ENCODE peak calls at places on chromosomes 4 and X, in six cellular contexts. One of them, this sample, is unnamed.

GRCh38 chr4:173264245-173264959 is 69.8 kb downstream of the HMGB2 start:
- DNase-seq in brain microvascular endothelial cell: peak
- DNase-seq in NCI-H524: no peak
- DNase-seq in tibial nerve: no peak
- DNase-seq in naive thymus-derived CD8-positive, alpha-beta T cell: no peak
- DNase-seq in DMS 273 treated with DMSO at 0.1 percent for 48 hours: peak
- DNase-seq in this sample: no peak

GRCh38 chr4:118338981-118339765 is 13.6 kb downstream of the PRSS12 start:
- DNase-seq in naive thymus-derived CD8-positive, alpha-beta T cell: no peak
- DNase-seq in tibial nerve: no peak
- DNase-seq in DMS 273 treated with DMSO at 0.1 percent for 48 hours: no peak
- DNase-seq in brain microvascular endothelial cell: peak
- DNase-seq in NCI-H524: no peak
- DNase-seq in this sample: no peak

GRCh38 chr4:171793723-171794122 is 19.5 kb upstream of the GALNTL6 start:
- DNase-seq in DMS 273 treated with DMSO at 0.1 percent for 48 hours: no peak
- DNase-seq in brain microvascular endothelial cell: no peak
- DNase-seq in naive thymus-derived CD8-positive, alpha-beta T cell: no peak
- DNase-seq in tibial nerve: no peak
- DNase-seq in NCI-H524: no peak
- DNase-seq in this sample: no peak

GRCh38 chr4:1753692-1754311 is 32.5 kb downstream of the TACC3 start:
- DNase-seq in DMS 273 treated with DMSO at 0.1 percent for 48 hours: no peak
- DNase-seq in tibial nerve: no peak
- DNase-seq in naive thymus-derived CD8-positive, alpha-beta T cell: no peak
- DNase-seq in NCI-H524: no peak
- DNase-seq in brain microvascular endothelial cell: no peak
- DNase-seq in this sample: no peak

GRCh38 chr4:24702266-24702665 is 93.1 kb upstream of the SOD3 start:
- DNase-seq in brain microvascular endothelial cell: no peak
- DNase-seq in NCI-H524: no peak
- DNase-seq in DMS 273 treated with DMSO at 0.1 percent for 48 hours: no peak
- DNase-seq in tibial nerve: no peak
- DNase-seq in naive thymus-derived CD8-positive, alpha-beta T cell: no peak
- DNase-seq in this sample: no peak

GRCh38 chr4:180465364-180465763 is 1777.8 kb upstream of the TENM3 start:
- DNase-seq in DMS 273 treated with DMSO at 0.1 percent for 48 hours: no peak
- DNase-seq in tibial nerve: no peak
- DNase-seq in NCI-H524: no peak
- DNase-seq in brain microvascular endothelial cell: no peak
- DNase-seq in naive thymus-derived CD8-positive, alpha-beta T cell: no peak
- DNase-seq in this sample: no peak

GRCh38 chrX:101265869-101266428 is 25.2 kb downstream of the TAF7L start:
- DNase-seq in brain microvascular endothelial cell: peak
- DNase-seq in naive thymus-derived CD8-positive, alpha-beta T cell: no peak
- DNase-seq in DMS 273 treated with DMSO at 0.1 percent for 48 hours: no peak
- DNase-seq in NCI-H524: no peak
- DNase-seq in tibial nerve: no peak
- DNase-seq in this sample: no peak

GRCh38 chr4:53050361-53050774 is 188.3 kb downstream of the RASL11B start:
- DNase-seq in tibial nerve: no peak
- DNase-seq in naive thymus-derived CD8-positive, alpha-beta T cell: no peak
- DNase-seq in DMS 273 treated with DMSO at 0.1 percent for 48 hours: no peak
- DNase-seq in NCI-H524: no peak
- DNase-seq in brain microvascular endothelial cell: no peak
- DNase-seq in this sample: no peak

GRCh38 chr4:77777135-77777777 is 41.9 kb downstream of the CNOT6L start:
- DNase-seq in DMS 273 treated with DMSO at 0.1 percent for 48 hours: no peak
- DNase-seq in NCI-H524: no peak
- DNase-seq in brain microvascular endothelial cell: no peak
- DNase-seq in naive thymus-derived CD8-positive, alpha-beta T cell: no peak
- DNase-seq in tibial nerve: no peak
- DNase-seq in this sample: no peak

GRCh38 chrX:120401301-120401700 is 39.4 kb downstream of the ATP1B4 start:
- DNase-seq in DMS 273 treated with DMSO at 0.1 percent for 48 hours: no peak
- DNase-seq in NCI-H524: no peak
- DNase-seq in brain microvascular endothelial cell: no peak
- DNase-seq in naive thymus-derived CD8-positive, alpha-beta T cell: no peak
- DNase-seq in tibial nerve: no peak
- DNase-seq in this sample: no peak

GRCh38 chr4:138897818-138898226 is 117.8 kb upstream of the NOCT start:
- DNase-seq in NCI-H524: no peak
- DNase-seq in brain microvascular endothelial cell: peak
- DNase-seq in DMS 273 treated with DMSO at 0.1 percent for 48 hours: no peak
- DNase-seq in naive thymus-derived CD8-positive, alpha-beta T cell: no peak
- DNase-seq in tibial nerve: no peak
- DNase-seq in this sample: no peak

GRCh38 chrX:13836575-13836974 is 19.7 kb upstream of the GPM6B start:
- DNase-seq in NCI-H524: no peak
- DNase-seq in brain microvascular endothelial cell: no peak
- DNase-seq in naive thymus-derived CD8-positive, alpha-beta T cell: no peak
- DNase-seq in tibial nerve: no peak
- DNase-seq in DMS 273 treated with DMSO at 0.1 percent for 48 hours: no peak
- DNase-seq in this sample: no peak

GRCh38 chr4:145485120-145485519 is 3.5 kb downstream of the SMAD1 start:
- DNase-seq in DMS 273 treated with DMSO at 0.1 percent for 48 hours: no peak
- DNase-seq in naive thymus-derived CD8-positive, alpha-beta T cell: no peak
- DNase-seq in tibial nerve: no peak
- DNase-seq in brain microvascular endothelial cell: no peak
- DNase-seq in NCI-H524: no peak
- DNase-seq in this sample: no peak

GRCh38 chrX:125895518-125895917 is 270.6 kb downstream of the DCAF12L2 start:
- DNase-seq in NCI-H524: no peak
- DNase-seq in tibial nerve: no peak
- DNase-seq in DMS 273 treated with DMSO at 0.1 percent for 48 hours: no peak
- DNase-seq in naive thymus-derived CD8-positive, alpha-beta T cell: no peak
- DNase-seq in brain microvascular endothelial cell: no peak
- DNase-seq in this sample: no peak

GRCh38 chrX:109632906-109633504 is 8.0 kb upstream of the KCNE5 start:
- DNase-seq in brain microvascular endothelial cell: no peak
- DNase-seq in NCI-H524: no peak
- DNase-seq in DMS 273 treated with DMSO at 0.1 percent for 48 hours: no peak
- DNase-seq in naive thymus-derived CD8-positive, alpha-beta T cell: no peak
- DNase-seq in tibial nerve: no peak
- DNase-seq in this sample: no peak

GRCh38 chrX:11189097-11189496 is 78.0 kb downstream of the HCCS start:
- DNase-seq in tibial nerve: no peak
- DNase-seq in NCI-H524: no peak
- DNase-seq in naive thymus-derived CD8-positive, alpha-beta T cell: no peak
- DNase-seq in DMS 273 treated with DMSO at 0.1 percent for 48 hours: no peak
- DNase-seq in brain microvascular endothelial cell: no peak
- DNase-seq in this sample: no peak

GRCh38 chr4:73844352-73844751 is 7.9 kb downstream of the CXCL6 start:
- DNase-seq in tibial nerve: no peak
- DNase-seq in naive thymus-derived CD8-positive, alpha-beta T cell: no peak
- DNase-seq in NCI-H524: no peak
- DNase-seq in DMS 273 treated with DMSO at 0.1 percent for 48 hours: no peak
- DNase-seq in brain microvascular endothelial cell: peak
- DNase-seq in this sample: no peak

GRCh38 chrX:110116581-110116980 is 113.7 kb downstream of the TMEM164 start:
- DNase-seq in brain microvascular endothelial cell: no peak
- DNase-seq in tibial nerve: no peak
- DNase-seq in DMS 273 treated with DMSO at 0.1 percent for 48 hours: no peak
- DNase-seq in naive thymus-derived CD8-positive, alpha-beta T cell: no peak
- DNase-seq in NCI-H524: no peak
- DNase-seq in this sample: no peak

GRCh38 chr4:106315476-106315967 is 487 bp downstream of the TBCK start:
- DNase-seq in brain microvascular endothelial cell: peak
- DNase-seq in naive thymus-derived CD8-positive, alpha-beta T cell: no peak
- DNase-seq in NCI-H524: no peak
- DNase-seq in DMS 273 treated with DMSO at 0.1 percent for 48 hours: no peak
- DNase-seq in tibial nerve: no peak
- DNase-seq in this sample: peak

GRCh38 chrX:45449982-45450381 is 249.3 kb upstream of the DIPK2B start:
- DNase-seq in NCI-H524: no peak
- DNase-seq in DMS 273 treated with DMSO at 0.1 percent for 48 hours: no peak
- DNase-seq in naive thymus-derived CD8-positive, alpha-beta T cell: no peak
- DNase-seq in tibial nerve: no peak
- DNase-seq in brain microvascular endothelial cell: no peak
- DNase-seq in this sample: no peak

GRCh38 chrX:28124416-28124815 is 143.2 kb upstream of the DCAF8L1 start:
- DNase-seq in tibial nerve: no peak
- DNase-seq in NCI-H524: no peak
- DNase-seq in brain microvascular endothelial cell: no peak
- DNase-seq in naive thymus-derived CD8-positive, alpha-beta T cell: no peak
- DNase-seq in DMS 273 treated with DMSO at 0.1 percent for 48 hours: no peak
- DNase-seq in this sample: no peak

GRCh38 chr4:113499696-113500095 is 261.8 kb downstream of the CAMK2D start:
- DNase-seq in NCI-H524: no peak
- DNase-seq in DMS 273 treated with DMSO at 0.1 percent for 48 hours: no peak
- DNase-seq in naive thymus-derived CD8-positive, alpha-beta T cell: no peak
- DNase-seq in tibial nerve: no peak
- DNase-seq in brain microvascular endothelial cell: peak
- DNase-seq in this sample: no peak

GRCh38 chrX:32948130-32948529 is 263.2 kb downstream of the DMD start:
- DNase-seq in tibial nerve: no peak
- DNase-seq in naive thymus-derived CD8-positive, alpha-beta T cell: no peak
- DNase-seq in DMS 273 treated with DMSO at 0.1 percent for 48 hours: no peak
- DNase-seq in brain microvascular endothelial cell: no peak
- DNase-seq in NCI-H524: no peak
- DNase-seq in this sample: no peak

GRCh38 chr4:6330384-6330767 is 60.7 kb downstream of the WFS1 start:
- DNase-seq in tibial nerve: no peak
- DNase-seq in brain microvascular endothelial cell: no peak
- DNase-seq in naive thymus-derived CD8-positive, alpha-beta T cell: no peak
- DNase-seq in NCI-H524: no peak
- DNase-seq in DMS 273 treated with DMSO at 0.1 percent for 48 hours: no peak
- DNase-seq in this sample: no peak

GRCh38 chrX:1357993-1358392 is 21.4 kb downstream of the IL3RA start:
- DNase-seq in naive thymus-derived CD8-positive, alpha-beta T cell: no peak
- DNase-seq in DMS 273 treated with DMSO at 0.1 percent for 48 hours: no peak
- DNase-seq in tibial nerve: no peak
- DNase-seq in brain microvascular endothelial cell: no peak
- DNase-seq in NCI-H524: no peak
- DNase-seq in this sample: no peak

GRCh38 chr4:82201303-82201702 is 172.5 kb downstream of the HNRNPD start:
- DNase-seq in NCI-H524: no peak
- DNase-seq in tibial nerve: no peak
- DNase-seq in naive thymus-derived CD8-positive, alpha-beta T cell: no peak
- DNase-seq in DMS 273 treated with DMSO at 0.1 percent for 48 hours: peak
- DNase-seq in brain microvascular endothelial cell: peak
- DNase-seq in this sample: no peak

GRCh38 chrX:68433155-68433980 is at the start of gene OPHN1:
- DNase-seq in tibial nerve: peak
- DNase-seq in DMS 273 treated with DMSO at 0.1 percent for 48 hours: no peak
- DNase-seq in NCI-H524: peak
- DNase-seq in brain microvascular endothelial cell: peak
- DNase-seq in naive thymus-derived CD8-positive, alpha-beta T cell: no peak
- DNase-seq in this sample: no peak

GRCh38 chr4:152820073-152820472 is 40.3 kb downstream of the ARFIP1 start:
- DNase-seq in naive thymus-derived CD8-positive, alpha-beta T cell: no peak
- DNase-seq in DMS 273 treated with DMSO at 0.1 percent for 48 hours: no peak
- DNase-seq in NCI-H524: no peak
- DNase-seq in tibial nerve: no peak
- DNase-seq in brain microvascular endothelial cell: no peak
- DNase-seq in this sample: no peak

GRCh38 chrX:38183577-38183976 is 37.1 kb downstream of the SRPX start:
- DNase-seq in NCI-H524: no peak
- DNase-seq in naive thymus-derived CD8-positive, alpha-beta T cell: no peak
- DNase-seq in tibial nerve: no peak
- DNase-seq in brain microvascular endothelial cell: no peak
- DNase-seq in DMS 273 treated with DMSO at 0.1 percent for 48 hours: no peak
- DNase-seq in this sample: no peak

GRCh38 chr4:148415500-148415899 is 26.7 kb downstream of the NR3C2 start:
- DNase-seq in tibial nerve: no peak
- DNase-seq in DMS 273 treated with DMSO at 0.1 percent for 48 hours: no peak
- DNase-seq in NCI-H524: peak
- DNase-seq in naive thymus-derived CD8-positive, alpha-beta T cell: no peak
- DNase-seq in brain microvascular endothelial cell: no peak
- DNase-seq in this sample: no peak

GRCh38 chrX:143669395-143669794 is 33.5 kb upstream of the SLITRK4 start:
- DNase-seq in tibial nerve: no peak
- DNase-seq in NCI-H524: peak
- DNase-seq in naive thymus-derived CD8-positive, alpha-beta T cell: no peak
- DNase-seq in DMS 273 treated with DMSO at 0.1 percent for 48 hours: no peak
- DNase-seq in brain microvascular endothelial cell: no peak
- DNase-seq in this sample: no peak

GRCh38 chr4:41081847-41082246 is 132.5 kb downstream of the APBB2 start:
- DNase-seq in brain microvascular endothelial cell: no peak
- DNase-seq in naive thymus-derived CD8-positive, alpha-beta T cell: no peak
- DNase-seq in NCI-H524: no peak
- DNase-seq in DMS 273 treated with DMSO at 0.1 percent for 48 hours: no peak
- DNase-seq in tibial nerve: no peak
- DNase-seq in this sample: no peak

GRCh38 chr4:124202106-124202505 is 510.4 kb downstream of the ANKRD50 start:
- DNase-seq in tibial nerve: no peak
- DNase-seq in NCI-H524: no peak
- DNase-seq in brain microvascular endothelial cell: no peak
- DNase-seq in naive thymus-derived CD8-positive, alpha-beta T cell: no peak
- DNase-seq in DMS 273 treated with DMSO at 0.1 percent for 48 hours: no peak
- DNase-seq in this sample: no peak

GRCh38 chr4:172842759-172843158 is 325.9 kb upstream of the GALNT7 start:
- DNase-seq in brain microvascular endothelial cell: no peak
- DNase-seq in DMS 273 treated with DMSO at 0.1 percent for 48 hours: no peak
- DNase-seq in NCI-H524: no peak
- DNase-seq in naive thymus-derived CD8-positive, alpha-beta T cell: no peak
- DNase-seq in tibial nerve: no peak
- DNase-seq in this sample: no peak

GRCh38 chr4:148857234-148857972 is 415.2 kb upstream of the NR3C2 start:
- DNase-seq in NCI-H524: no peak
- DNase-seq in tibial nerve: no peak
- DNase-seq in naive thymus-derived CD8-positive, alpha-beta T cell: no peak
- DNase-seq in DMS 273 treated with DMSO at 0.1 percent for 48 hours: no peak
- DNase-seq in brain microvascular endothelial cell: no peak
- DNase-seq in this sample: no peak

GRCh38 chr4:1309261-1310010 is 19.7 kb downstream of the MAEA start:
- DNase-seq in tibial nerve: peak
- DNase-seq in DMS 273 treated with DMSO at 0.1 percent for 48 hours: no peak
- DNase-seq in naive thymus-derived CD8-positive, alpha-beta T cell: peak
- DNase-seq in brain microvascular endothelial cell: peak
- DNase-seq in NCI-H524: no peak
- DNase-seq in this sample: peak

GRCh38 chr4:133856736-133857355 is 344.7 kb downstream of the PABPC4L start:
- DNase-seq in naive thymus-derived CD8-positive, alpha-beta T cell: no peak
- DNase-seq in NCI-H524: no peak
- DNase-seq in brain microvascular endothelial cell: no peak
- DNase-seq in DMS 273 treated with DMSO at 0.1 percent for 48 hours: no peak
- DNase-seq in tibial nerve: no peak
- DNase-seq in this sample: no peak